ENCODE peak calls at places on chromosomes 12 and 14, in six cellular contexts. L is GM12878, B is A549, M is K562, N is upper lobe of left lung, R is HepG2. X is an unnamed sample. For H3K4me1, the result is how much of the 10 kb centered on the place peaks cover.

GRCh38 chr12:6613015-6613775 is 6.0 kb upstream of the CHD4 start:
- ATAC-seq in N (peak), R (peak), L (peak), M (peak), B (no peak), X (peak)

GRCh38 chr12:31510034-31510433 is 80.9 kb downstream of the DENND5B start:
- ATAC-seq in N (no peak), B (no peak), L (no peak), M (no peak), R (no peak), X (no peak)

GRCh38 chr14:73719791-73720190 is 5.6 kb upstream of the PNMA1 start:
- ATAC-seq in M (no peak), N (no peak), R (no peak), L (no peak), B (no peak), X (no peak)

GRCh38 chr14:44812672-44813071 is 149.1 kb downstream of the KLHL28 start:
- ATAC-seq in R (no peak), L (no peak), B (no peak), M (no peak), N (no peak), X (no peak)

GRCh38 chr12:1252758-1253157 is 261.7 kb downstream of the ERC1 start:
- ATAC-seq in B (no peak), N (no peak), M (no peak), L (no peak), R (no peak), X (no peak)

GRCh38 chr12:100138048-100138907 is 4.4 kb downstream of the BLTP3B start:
- ATAC-seq in N (no peak), R (no peak), M (peak), L (peak), B (peak), X (no peak)

GRCh38 chr14:89915114-89915878 is 39.2 kb downstream of the EFCAB11 start:
- ATAC-seq in N (peak), L (peak), R (no peak), M (peak), B (peak), X (peak)

GRCh38 chr12:6701078-6701768 is 608 bp upstream of the PIANP start:
- ATAC-seq in R (no peak), B (no peak), N (no peak), L (no peak), M (no peak), X (peak)

GRCh38 chr14:68792022-68792829 is 641 bp downstream of the ZFP36L1 start:
- ATAC-seq in M (no peak), B (no peak), R (no peak), N (no peak), L (no peak), X (no peak)

GRCh38 chr12:124386661-124387509 is 92.0 kb downstream of the RFLNA start:
- ATAC-seq in B (no peak), N (no peak), M (no peak), R (no peak), L (no peak), X (no peak)

GRCh38 chr12:24997970-24998582 is 49.2 kb upstream of the BCAT1 start:
- ATAC-seq in M (no peak), R (no peak), B (no peak), N (no peak), L (peak), X (no peak)

GRCh38 chr12:118126119-118126757 is 9.7 kb upstream of the PEBP1 start:
- ATAC-seq in B (peak), L (no peak), R (peak), N (no peak), M (no peak), X (no peak)

GRCh38 chr14:76152333-76152681 is 585 bp downstream of the GPATCH2L start:
- ATAC-seq in B (peak), L (peak), N (peak), R (peak), M (peak), X (peak)

GRCh38 chr14:32559048-32559447 is 229.9 kb downstream of the AKAP6 start:
- ATAC-seq in N (no peak), M (no peak), B (no peak), R (no peak), L (no peak), X (no peak)

GRCh38 chr12:1443421-1444141 is 150.8 kb downstream of the FBXL14 start:
- ATAC-seq in M (no peak), R (no peak), B (no peak), N (peak), L (no peak), X (peak)

GRCh38 chr14:105374389-105374788 is 23.9 kb upstream of the TEX22 start:
- ATAC-seq in B (peak), R (no peak), M (peak), N (no peak), L (no peak), X (no peak)

GRCh38 chr12:113246478-113247122 is 25.3 kb downstream of the TPCN1 start:
- ATAC-seq in R (peak), M (no peak), L (no peak), B (no peak), N (no peak), X (no peak)

GRCh38 chr14:20707622-20708021 is 19.1 kb downstream of the ANG start:
- ATAC-seq in N (peak), R (no peak), L (no peak), B (no peak), M (no peak), X (no peak)

GRCh38 chr12:109833307-109834189 is at the start of gene TRPV4:
- ATAC-seq in B (no peak), L (no peak), N (peak), R (peak), M (peak), X (peak)

GRCh38 chr12:116542345-116542950 is 16.7 kb upstream of the MAP1LC3B2 start:
- ATAC-seq in B (peak), L (no peak), R (no peak), M (peak), N (no peak), X (no peak)

GRCh38 chr14:91113829-91114078 is at the start of gene DGLUCY:
- ATAC-seq in L (peak), N (peak), B (peak), M (peak), R (no peak), X (peak)

GRCh38 chr12:69966409-69966808 is 141.4 kb downstream of the MYRFL start:
- ATAC-seq in L (no peak), N (peak), R (no peak), B (peak), M (no peak), X (peak)

GRCh38 chr12:132647858-132648257 is 29.3 kb downstream of the P2RX2 start:
- ATAC-seq in R (no peak), M (no peak), B (no peak), N (no peak), L (no peak), X (no peak)
- TF ChIP-seq EP300 in R (no peak), M (no peak), B (no peak), N (no peak), L (no peak), X (no peak)

DNA sequence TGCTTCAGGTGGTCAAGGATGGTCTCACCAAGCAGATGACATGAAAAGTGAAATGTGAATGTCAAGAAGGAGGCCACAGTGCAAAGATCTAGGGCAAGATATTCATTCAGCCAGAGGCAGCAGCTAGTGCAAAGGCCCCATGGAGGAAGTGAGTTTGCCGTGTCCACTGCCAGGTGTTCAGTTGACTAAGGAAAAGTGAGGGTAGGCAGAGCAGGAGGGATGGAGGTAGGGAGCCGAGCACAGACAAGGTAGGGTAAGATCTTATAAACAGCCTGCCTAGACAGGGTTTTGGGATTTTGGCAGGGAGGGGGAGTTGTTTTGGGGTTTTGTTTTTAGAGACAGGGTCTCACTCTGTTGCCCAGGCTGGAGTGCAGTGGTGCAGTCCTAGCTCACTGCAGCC is 11.9 kb downstream of the PPP2R5C start:
- ATAC-seq in M (no peak), L (no peak), R (no peak), N (no peak), B (no peak), X (no peak)
- H3K4me1 ChIP-seq in M (under half), L (under half), R (under half), N (under half), B (under half), X (under half)

GRCh38 chr12:34022079-34022830 is at the start of gene ALG10:
- ATAC-seq in B (peak), L (peak), M (peak), R (peak), N (peak), X (peak)
- TF ChIP-seq EP300 in B (no peak), L (no peak), M (peak), R (no peak), N (peak), X (no peak)

GRCh38 chr12:120238224-120238616 is 27.3 kb downstream of the PXN start:
- ATAC-seq in M (no peak), N (no peak), R (no peak), B (no peak), L (no peak), X (no peak)
- H3K4me1 ChIP-seq in M (half or more), N (half or more), R (half or more), B (half or more), L (under half), X (under half)

DNA sequence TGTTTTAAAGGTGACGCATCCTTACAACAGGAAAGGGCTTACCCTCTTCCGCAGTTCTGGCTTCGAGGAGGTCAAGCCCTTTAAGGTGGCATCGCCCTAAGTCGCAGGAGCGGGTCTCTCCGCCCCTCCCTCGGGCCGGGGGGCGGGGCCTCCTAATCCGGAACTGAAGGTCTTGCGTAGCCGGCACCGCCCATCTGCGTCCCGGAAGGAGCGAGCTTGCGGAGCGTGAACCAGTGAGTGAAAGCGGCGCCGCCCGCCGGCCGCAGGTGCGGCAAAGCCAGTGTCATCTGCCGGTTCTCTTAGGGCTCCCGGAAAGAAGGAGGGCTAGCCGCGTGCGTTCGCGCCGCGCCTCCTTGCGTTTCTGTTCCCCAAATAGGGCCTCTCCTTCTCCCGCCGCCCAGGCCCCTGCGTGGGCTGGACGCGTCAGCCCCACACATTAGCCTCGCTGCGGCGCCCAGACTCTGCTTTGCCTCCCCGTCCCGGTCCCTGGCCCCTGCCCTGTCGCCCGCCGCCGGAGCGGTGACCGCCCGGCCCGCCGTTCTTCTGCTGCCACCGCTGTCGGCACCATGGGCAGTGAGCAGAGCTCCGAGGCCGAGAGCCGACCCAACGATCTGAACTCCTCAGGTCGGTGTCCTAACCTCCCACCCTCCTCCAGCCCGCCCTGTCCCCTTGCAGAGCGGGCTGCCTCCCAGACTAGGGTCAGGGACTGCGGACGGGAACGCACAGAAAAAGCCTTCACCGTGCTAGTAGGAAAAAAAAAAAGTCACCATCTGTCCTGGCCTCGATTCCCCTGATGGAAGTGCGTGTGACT is at the start of gene BORCS5:
- ATAC-seq in R (peak), L (peak), M (peak), N (peak), B (peak), X (peak)
- TF ChIP-seq EP300 in R (no peak), L (no peak), M (no peak), N (peak), B (no peak), X (no peak)

GRCh38 chr14:51865953-51866747 is 5.7 kb downstream of the GNG2 start:
- ATAC-seq in R (no peak), M (no peak), B (no peak), N (no peak), L (peak), X (no peak)
- H3K4me1 ChIP-seq in R (under half), M (under half), B (under half), N (under half), L (under half), X (under half)

GRCh38 chr12:80364056-80364455 is 80.0 kb upstream of the PTPRQ start:
- ATAC-seq in R (no peak), B (no peak), M (no peak), L (no peak), N (no peak), X (no peak)
- TF ChIP-seq EP300 in R (no peak), B (no peak), M (no peak), L (no peak), N (no peak), X (no peak)

X was measured in gastroesophageal sphincter.